ENCODE peak calls at places on chromosomes 12 and 14, in five cellular contexts. One of them, this sample, is unnamed.

GRCh38 chr14:83842536-83842935 is 1687.4 kb upstream of the FLRT2 start:
- DNase-seq in K562: no peak
- DNase-seq in GM12878: no peak
- DNase-seq in HepG2: no peak
- DNase-seq in H1: no peak
- DNase-seq in this sample: no peak

GRCh38 chr14:88168498-88169165 is 154.4 kb downstream of the KCNK10 start:
- DNase-seq in K562: peak; percentile 36
- DNase-seq in H1: no peak
- DNase-seq in GM12878: no peak
- DNase-seq in HepG2: peak; percentile 50
- DNase-seq in this sample: peak; percentile 58

GRCh38 chr12:50232771-50233209 is 50.5 kb downstream of the LIMA1 start:
- DNase-seq in HepG2: no peak
- DNase-seq in H1: no peak
- DNase-seq in GM12878: no peak
- DNase-seq in K562: no peak
- DNase-seq in this sample: no peak

GRCh38 chr14:31461545-31461944 is 4.2 kb upstream of the DTD2 start:
- DNase-seq in H1: no peak
- DNase-seq in K562: no peak
- DNase-seq in HepG2: no peak
- DNase-seq in GM12878: no peak
- DNase-seq in this sample: no peak

GRCh38 chr12:65121049-65121955 is at the start of gene WIF1:
- DNase-seq in K562: no peak
- DNase-seq in GM12878: no peak
- DNase-seq in HepG2: no peak
- DNase-seq in H1: peak; percentile 56
- DNase-seq in this sample: peak; percentile 76

GRCh38 chr12:100348657-100349454 is 8.0 kb upstream of the SLC17A8 start:
- DNase-seq in GM12878: no peak
- DNase-seq in HepG2: peak; percentile 54
- DNase-seq in H1: no peak
- DNase-seq in K562: peak; percentile 40
- DNase-seq in this sample: no peak

GRCh38 chr12:30992381-30992780 is 65.8 kb downstream of the TSPAN11 start:
- DNase-seq in HepG2: no peak
- DNase-seq in K562: no peak
- DNase-seq in H1: no peak
- DNase-seq in GM12878: no peak
- DNase-seq in this sample: no peak

GRCh38 chr12:52865090-52865944 is 16.5 kb upstream of the KRT78 start:
- DNase-seq in H1: no peak
- DNase-seq in K562: peak; percentile 72
- DNase-seq in GM12878: no peak
- DNase-seq in HepG2: peak; percentile 56
- DNase-seq in this sample: peak; percentile 91

GRCh38 chr12:98796745-98797144 is 151.7 kb downstream of the APAF1 start:
- DNase-seq in GM12878: no peak
- DNase-seq in K562: no peak
- DNase-seq in HepG2: no peak
- DNase-seq in H1: no peak
- DNase-seq in this sample: no peak

GRCh38 chr14:89551432-89551831 is 134.4 kb upstream of the FOXN3 start:
- DNase-seq in GM12878: no peak
- DNase-seq in K562: no peak
- DNase-seq in HepG2: no peak
- DNase-seq in H1: no peak
- DNase-seq in this sample: no peak

GRCh38 chr12:69655616-69656336 is 43.3 kb downstream of the BEST3 start:
- DNase-seq in K562: no peak
- DNase-seq in GM12878: no peak
- DNase-seq in H1: no peak
- DNase-seq in HepG2: peak; percentile 67
- DNase-seq in this sample: no peak

GRCh38 chr12:65156366-65156831 is 13.0 kb upstream of the LEMD3 start:
- DNase-seq in HepG2: no peak
- DNase-seq in K562: no peak
- DNase-seq in H1: no peak
- DNase-seq in GM12878: peak; percentile 77
- DNase-seq in this sample: no peak

GRCh38 chr14:74019408-74019714 is 212 bp downstream of the BBOF1 start:
- DNase-seq in K562: no peak
- DNase-seq in GM12878: no peak
- DNase-seq in HepG2: no peak
- DNase-seq in H1: no peak
- DNase-seq in this sample: no peak

GRCh38 chr12:9406564-9407424 is 198.6 kb upstream of the PZP start:
- DNase-seq in HepG2: no peak
- DNase-seq in K562: no peak
- DNase-seq in GM12878: no peak
- DNase-seq in H1: no peak
- DNase-seq in this sample: no peak

GRCh38 chr12:9405861-9406563 is 197.8 kb upstream of the PZP start:
- DNase-seq in K562: no peak
- DNase-seq in HepG2: no peak
- DNase-seq in GM12878: no peak
- DNase-seq in H1: no peak
- DNase-seq in this sample: no peak

GRCh38 chr12:9404031-9404430 is 195.8 kb upstream of the PZP start:
- DNase-seq in K562: no peak
- DNase-seq in HepG2: no peak
- DNase-seq in GM12878: no peak
- DNase-seq in H1: no peak
- DNase-seq in this sample: no peak

DNA sequence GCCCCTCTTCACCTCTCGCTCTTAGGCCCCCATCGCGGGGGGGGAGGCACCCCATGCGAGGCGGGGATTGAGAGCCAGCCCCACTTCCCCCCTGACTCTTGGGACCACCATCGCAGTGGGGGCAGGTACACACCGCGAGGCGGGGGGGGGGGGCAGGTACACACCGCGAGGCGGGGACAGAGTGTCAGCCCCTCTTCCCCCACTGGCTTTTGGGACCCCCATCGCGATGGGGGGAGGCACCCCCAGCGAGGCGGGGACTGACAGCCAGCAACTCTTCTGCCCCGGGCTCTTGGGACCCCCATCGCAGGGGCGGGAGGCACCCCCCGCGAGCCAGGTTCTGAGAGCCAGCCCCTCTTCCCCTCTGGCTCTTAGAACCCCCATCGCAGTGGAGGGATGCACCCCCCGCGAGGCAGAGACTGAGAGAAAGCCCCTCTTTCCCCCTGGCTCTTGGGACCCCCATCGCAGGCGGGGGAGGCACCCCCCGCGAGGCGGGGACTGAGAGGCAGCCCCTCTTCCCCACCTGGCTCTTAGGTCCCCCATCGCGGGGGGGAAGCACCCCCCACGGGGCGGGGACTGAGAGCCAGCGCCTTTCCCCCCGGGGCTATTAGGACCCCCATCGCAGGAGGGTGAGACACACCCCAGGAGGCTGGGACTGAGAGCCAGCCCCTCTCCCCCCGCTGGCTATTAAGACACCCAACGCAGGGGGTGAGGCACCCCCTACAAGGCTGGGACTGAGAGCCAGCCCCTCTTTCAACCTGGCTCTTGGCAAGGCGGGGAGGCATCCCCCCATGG is 196.5 kb upstream of the PZP start:
- DNase-seq in GM12878: no peak
- DNase-seq in H1: no peak
- DNase-seq in K562: no peak
- DNase-seq in HepG2: no peak
- DNase-seq in this sample: no peak
- TF ChIP-seq ATF2 in GM12878: no peak
- TF ChIP-seq ATF2 in H1: no peak
- TF ChIP-seq ATF2 in K562: no peak
- TF ChIP-seq ATF2 in HepG2: no peak
- TF ChIP-seq ATF2 in this sample: no peak

GRCh38 chr14:32932921-32933622 is 5.6 kb upstream of the NPAS3 start:
- DNase-seq in HepG2: no peak
- DNase-seq in GM12878: no peak
- DNase-seq in K562: no peak
- DNase-seq in H1: no peak
- DNase-seq in this sample: peak; percentile 80
- TF ChIP-seq ATF2 in HepG2: no peak
- TF ChIP-seq ATF2 in GM12878: no peak
- TF ChIP-seq ATF2 in K562: no peak
- TF ChIP-seq ATF2 in H1: no peak
- TF ChIP-seq ATF2 in this sample: peak; percentile 33

DNA sequence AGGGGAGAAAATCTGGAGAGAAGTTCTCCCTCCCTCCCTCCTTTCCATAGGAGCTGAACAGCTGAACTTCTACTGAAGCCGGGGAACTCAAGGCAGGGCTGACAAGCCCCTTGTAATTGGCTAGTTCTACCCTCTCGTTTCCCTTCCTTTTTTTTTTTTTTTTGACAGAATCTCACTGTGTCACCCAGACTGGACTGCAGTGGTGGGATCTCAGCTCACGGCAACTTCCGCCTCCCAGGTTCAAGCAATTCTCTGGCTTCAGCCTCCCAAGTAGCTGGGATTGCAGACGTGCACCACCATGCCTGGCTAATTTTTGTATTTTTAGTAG is 13.0 kb upstream of the TESC start:
- DNase-seq in GM12878: no peak
- DNase-seq in H1: no peak
- DNase-seq in K562: no peak
- DNase-seq in HepG2: no peak
- DNase-seq in this sample: no peak
- TF ChIP-seq ATF2 in GM12878: no peak
- TF ChIP-seq ATF2 in H1: no peak
- TF ChIP-seq ATF2 in K562: no peak
- TF ChIP-seq ATF2 in HepG2: no peak
- TF ChIP-seq ATF2 in this sample: no peak

DNA sequence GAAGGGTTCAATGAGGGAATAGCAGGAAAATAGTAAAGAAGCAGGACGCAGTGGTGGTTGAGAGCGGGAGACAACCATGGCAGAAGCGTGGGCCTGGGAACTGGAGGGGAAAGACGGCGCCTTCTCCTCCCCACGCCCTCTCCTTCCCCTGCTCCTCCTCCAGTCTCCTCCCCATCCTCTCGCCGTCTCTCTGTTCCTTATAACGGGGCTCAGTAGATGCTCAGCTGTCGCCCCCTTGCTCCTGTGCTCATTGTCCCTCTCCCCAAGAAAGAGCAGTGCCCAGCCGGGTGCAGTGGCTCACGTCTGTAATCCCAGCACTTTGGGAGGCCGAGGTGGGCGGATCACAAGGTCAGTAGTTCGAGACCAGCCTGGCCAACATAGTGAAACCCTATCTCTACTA is 142.0 kb downstream of the BCL11B start:
- DNase-seq in GM12878: no peak
- DNase-seq in H1: no peak
- DNase-seq in HepG2: no peak
- DNase-seq in K562: no peak
- DNase-seq in this sample: no peak
- TF ChIP-seq ATF2 in GM12878: no peak
- TF ChIP-seq ATF2 in H1: no peak
- TF ChIP-seq ATF2 in HepG2: no peak
- TF ChIP-seq ATF2 in K562: no peak
- TF ChIP-seq ATF2 in this sample: no peak

DNA sequence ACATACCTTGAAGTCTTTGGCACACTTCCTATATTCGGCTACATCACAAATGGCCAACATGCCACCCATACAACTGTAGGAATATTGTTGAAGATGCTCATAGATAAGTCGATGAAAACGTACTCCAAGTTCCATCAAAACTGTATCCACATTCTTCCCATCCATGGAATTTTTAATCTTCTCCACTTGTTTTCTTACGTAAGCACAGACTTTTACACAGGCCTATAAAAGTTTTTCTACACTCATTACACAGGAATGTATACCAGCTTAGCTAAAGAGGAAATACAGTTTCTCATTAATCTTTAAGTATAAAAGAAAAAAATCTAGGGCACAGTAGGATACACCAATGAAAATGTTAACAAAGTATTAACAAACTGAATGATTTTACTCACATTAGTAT is 59.1 kb downstream of the EXOC5 start:
- DNase-seq in K562: no peak
- DNase-seq in H1: no peak
- DNase-seq in HepG2: no peak
- DNase-seq in GM12878: no peak
- DNase-seq in this sample: no peak
- TF ChIP-seq ATF2 in K562: no peak
- TF ChIP-seq ATF2 in H1: no peak
- TF ChIP-seq ATF2 in HepG2: no peak
- TF ChIP-seq ATF2 in GM12878: no peak
- TF ChIP-seq ATF2 in this sample: no peak

DNA sequence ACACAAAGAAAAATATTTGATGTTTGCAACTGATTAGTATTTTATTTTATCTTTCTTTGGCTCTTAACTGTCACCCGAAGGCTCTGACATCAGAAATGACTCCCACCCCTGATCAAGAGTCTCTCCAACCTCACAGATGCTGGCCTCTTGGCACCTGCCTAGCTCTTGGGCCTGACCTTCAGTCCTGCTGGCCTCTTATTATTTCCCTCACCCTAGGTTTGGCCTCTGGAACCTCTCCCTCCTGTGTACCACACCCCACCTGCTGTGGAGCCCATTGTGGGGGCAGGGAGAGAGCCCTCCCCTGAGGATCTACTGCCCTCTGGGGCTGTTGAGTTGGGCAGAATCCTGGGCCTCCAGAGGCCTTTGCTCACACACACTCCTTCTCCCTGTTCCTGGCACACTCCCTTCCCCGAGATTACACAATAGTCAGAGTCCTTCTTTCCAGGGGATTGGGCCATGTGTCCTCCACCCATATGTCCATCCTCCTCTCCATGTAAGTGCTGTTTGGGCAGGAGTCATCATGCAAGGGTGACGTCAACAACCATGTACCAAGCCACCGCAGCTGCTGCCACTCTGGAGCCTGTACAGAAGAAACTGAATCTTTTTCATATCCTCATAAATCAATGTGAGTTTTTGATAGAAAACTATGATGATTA is 124.3 kb downstream of the RASSF9 start:
- DNase-seq in H1: no peak
- DNase-seq in HepG2: no peak
- DNase-seq in GM12878: no peak
- DNase-seq in K562: no peak
- DNase-seq in this sample: no peak
- TF ChIP-seq ATF2 in H1: no peak
- TF ChIP-seq ATF2 in HepG2: no peak
- TF ChIP-seq ATF2 in GM12878: no peak
- TF ChIP-seq ATF2 in K562: no peak
- TF ChIP-seq ATF2 in this sample: no peak

GRCh38 chr12:119176267-119177055 is 2.3 kb upstream of the HSPB8 start:
- DNase-seq in H1: no peak
- DNase-seq in GM12878: no peak
- DNase-seq in K562: no peak
- DNase-seq in HepG2: peak; percentile 15
- DNase-seq in this sample: peak; percentile 26
- TF ChIP-seq ATF2 in H1: no peak
- TF ChIP-seq ATF2 in GM12878: no peak
- TF ChIP-seq ATF2 in K562: no peak
- TF ChIP-seq ATF2 in HepG2: no peak
- TF ChIP-seq ATF2 in this sample: no peak

GRCh38 chr12:116459921-116460666 is 99.1 kb upstream of the MAP1LC3B2 start:
- DNase-seq in K562: no peak
- DNase-seq in HepG2: no peak
- DNase-seq in H1: no peak
- DNase-seq in GM12878: no peak
- DNase-seq in this sample: no peak
- TF ChIP-seq ATF2 in K562: no peak
- TF ChIP-seq ATF2 in HepG2: no peak
- TF ChIP-seq ATF2 in H1: no peak
- TF ChIP-seq ATF2 in GM12878: no peak
- TF ChIP-seq ATF2 in this sample: no peak

This sample was measured in WTC11.